ENCODE peak calls at places on chromosomes 12 and 14, in nine cellular contexts. V, I, D, M, R, Z, H, B and T are unnamed samples.

GRCh38 chr12:47222960-47223847 is 143.4 kb upstream of the AMIGO2 start:
- DNase-seq in V (peak), I (no peak), D (no peak), M (no peak), R (no peak), Z (no peak), H (no peak), B (no peak), T (no peak)

GRCh38 chr14:23137221-23138172 is 18.4 kb upstream of the CEBPE start:
- DNase-seq in V (no peak), I (no peak), D (no peak), M (no peak), R (no peak), Z (no peak), H (peak), B (no peak), T (no peak)

GRCh38 chr12:3428631-3429030 is 62.4 kb upstream of the PRMT8 start:
- DNase-seq in V (no peak), I (no peak), D (no peak), M (no peak), R (no peak), Z (no peak), H (no peak), B (no peak), T (no peak)

GRCh38 chr12:58895053-58895452 is 25.3 kb downstream of the LRIG3 start:
- DNase-seq in V (no peak), I (no peak), D (no peak), M (no peak), R (no peak), Z (no peak), H (no peak), B (no peak), T (no peak)

GRCh38 chr12:53232641-53233538 is 881 bp upstream of the RARG start:
- DNase-seq in V (peak), I (peak), D (peak), M (peak), R (no peak), Z (peak), H (peak), B (no peak), T (peak)

GRCh38 chr12:113149361-113150150 is at the start of gene CFAP73:
- DNase-seq in V (no peak), I (peak), D (peak), M (no peak), R (peak), Z (peak), H (peak), B (no peak), T (no peak)

GRCh38 chr14:61838661-61839060 is 76.4 kb downstream of the SNAPC1 start:
- DNase-seq in V (no peak), I (no peak), D (no peak), M (no peak), R (peak), Z (no peak), H (no peak), B (no peak), T (no peak)

GRCh38 chr12:101570022-101570421 is 24.7 kb upstream of the MYBPC1 start:
- DNase-seq in V (no peak), I (peak), D (no peak), M (no peak), R (peak), Z (no peak), H (no peak), B (no peak), T (no peak)

GRCh38 chr12:110916295-110916875 is 4.0 kb downstream of the MYL2 start:
- DNase-seq in V (no peak), I (peak), D (no peak), M (no peak), R (no peak), Z (no peak), H (no peak), B (no peak), T (no peak)

GRCh38 chr14:100155049-100155621 is 4.3 kb downstream of the DEGS2 start:
- DNase-seq in V (no peak), I (peak), D (no peak), M (no peak), R (no peak), Z (peak), H (no peak), B (no peak), T (no peak)

GRCh38 chr12:12635651-12636050 is 24.0 kb downstream of the CREBL2 start:
- DNase-seq in V (no peak), I (no peak), D (no peak), M (no peak), R (no peak), Z (no peak), H (no peak), B (no peak), T (no peak)

GRCh38 chr12:68260153-68260552 is 6.7 kb upstream of the IL22 start:
- DNase-seq in V (no peak), I (no peak), D (no peak), M (no peak), R (no peak), Z (no peak), H (no peak), B (no peak), T (no peak)

GRCh38 chr12:2003676-2004112 is 563 bp downstream of the DCP1B start:
- DNase-seq in V (no peak), I (no peak), D (no peak), M (no peak), R (peak), Z (peak), H (no peak), B (no peak), T (no peak)

GRCh38 chr12:132702640-132703039 is 8.0 kb upstream of the PGAM5 start:
- DNase-seq in V (no peak), I (peak), D (no peak), M (no peak), R (no peak), Z (no peak), H (no peak), B (no peak), T (no peak)

GRCh38 chr12:109811624-109811995 is 21.6 kb downstream of the TRPV4 start:
- DNase-seq in V (no peak), I (no peak), D (no peak), M (no peak), R (no peak), Z (no peak), H (no peak), B (no peak), T (no peak)
- TF ChIP-seq CTCF in V (no peak), I (no peak), D (no peak), M (no peak), R (peak), Z (no peak), H (no peak), B (no peak), T (no peak)

GRCh38 chr14:30623412-30624131 is 1.5 kb downstream of the SCFD1 start:
- DNase-seq in V (no peak), I (no peak), D (no peak), M (no peak), R (no peak), Z (no peak), H (no peak), B (no peak), T (no peak)

GRCh38 chr14:30620178-30620577 is 1.9 kb upstream of the SCFD1 start:
- DNase-seq in V (no peak), I (peak), D (no peak), M (no peak), R (peak), Z (no peak), H (no peak), B (no peak), T (no peak)

GRCh38 chr14:30621354-30621953 is 665 bp upstream of the SCFD1 start:
- DNase-seq in V (peak), I (peak), D (no peak), M (peak), R (peak), Z (no peak), H (no peak), B (no peak), T (no peak)

GRCh38 chr14:30624132-30624423 is 2.0 kb downstream of the SCFD1 start:
- DNase-seq in V (no peak), I (no peak), D (no peak), M (no peak), R (no peak), Z (no peak), H (no peak), B (no peak), T (no peak)

GRCh38 chr14:30621954-30622830 is at the start of gene SCFD1:
- DNase-seq in V (peak), I (peak), D (peak), M (peak), R (peak), Z (peak), H (peak), B (peak), T (peak)
- H3K4me3 ChIP-seq in V (peak), I (peak), D (peak), M (peak), R (peak), Z (peak), H (peak), B (peak), T (peak)

GRCh38 chr12:100267603-100268281 is 765 bp downstream of the SCYL2 start:
- DNase-seq in V (no peak), I (peak), D (peak), M (peak), R (peak), Z (no peak), H (peak), B (peak), T (no peak)
- TF ChIP-seq POLR2A in V (no peak), I (no peak), D (no peak), M (no peak), R (no peak), Z (no peak), H (no peak), B (no peak), T (no peak)

GRCh38 chr12:51926718-51927117 is 19.4 kb downstream of the ACVRL1 start:
- DNase-seq in V (no peak), I (peak), D (peak), M (peak), R (peak), Z (peak), H (peak), B (peak), T (no peak)
- TF ChIP-seq CTCF in V (no peak), I (peak), D (peak), M (no peak), R (peak), Z (peak), H (peak), B (peak), T (no peak)

DNA sequence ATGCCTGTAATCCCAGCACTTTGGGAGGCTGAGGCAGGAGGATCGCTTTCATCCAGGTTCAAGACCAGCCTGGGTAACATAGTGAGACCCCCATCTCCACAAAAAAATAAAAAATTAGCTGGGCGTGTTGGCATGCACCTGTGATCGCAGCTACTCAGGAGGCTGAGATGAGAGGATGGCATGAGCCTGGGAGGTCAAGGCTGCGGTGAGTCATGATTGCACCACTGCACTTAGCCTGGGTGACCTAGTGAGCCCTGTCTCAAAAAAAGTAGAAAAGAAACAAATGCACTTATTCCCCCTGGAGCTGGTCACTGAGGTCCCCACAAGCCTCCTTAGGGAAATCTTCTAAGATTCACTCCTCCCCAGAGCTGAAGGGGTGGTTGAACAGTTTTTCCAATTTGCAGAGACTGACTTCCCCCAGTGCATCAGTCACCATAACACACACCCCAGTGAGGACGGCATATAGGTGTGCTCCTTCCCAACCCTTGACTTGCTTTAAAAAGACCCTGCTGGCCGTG is 1.6 kb downstream of the CD9 start:
- DNase-seq in V (no peak), I (peak), D (no peak), M (no peak), R (no peak), Z (no peak), H (no peak), B (no peak), T (no peak)
- H3K4me3 ChIP-seq in V (peak), I (no peak), D (peak), M (peak), R (no peak), Z (peak), H (peak), B (peak), T (peak)